ENCODE peak calls at places on chromosomes 2 and 18, in seven cellular contexts. B, T, V, L, N, S and Q are unnamed samples.
A peak's percentile ranks its signal among the peaks of the same experiment; 100 is the strongest.

GRCh38 chr2:233838726-233839446 is 15.4 kb downstream of the HJURP start:
- DNase-seq in B (no peak), T (no peak), V (no peak), L (no peak), N (no peak), S (no peak), Q (no peak)

GRCh38 chr18:25875574-25875973 is 214.8 kb downstream of the SS18 start:
- DNase-seq in B (no peak), T (peak; percentile 12), V (no peak), L (no peak), N (no peak), S (no peak), Q (peak; percentile 11)

GRCh38 chr2:213722564-213722963 is 438.3 kb downstream of the SPAG16 start:
- DNase-seq in B (no peak), T (no peak), V (no peak), L (no peak), N (no peak), S (no peak), Q (no peak)

GRCh38 chr2:96859338-96859649 is 1.5 kb upstream of the ANKRD39 start:
- DNase-seq in B (peak; percentile 76), T (no peak), V (no peak), L (no peak), N (no peak), S (no peak), Q (no peak)

GRCh38 chr2:20196881-20197204 is 28.1 kb downstream of the SDC1 start:
- DNase-seq in B (no peak), T (no peak), V (no peak), L (no peak), N (no peak), S (no peak), Q (no peak)

GRCh38 chr18:72041313-72042032 is 502.7 kb downstream of the CBLN2 start:
- DNase-seq in B (no peak), T (no peak), V (no peak), L (no peak), N (no peak), S (no peak), Q (peak; percentile 2)

GRCh38 chr2:156333951-156334495 is 1.5 kb upstream of the NR4A2 start:
- DNase-seq in B (peak; percentile 89), T (no peak), V (peak; percentile 63), L (no peak), N (no peak), S (no peak), Q (peak; percentile 54)

GRCh38 chr2:223053431-223054192 is 1.6 kb downstream of the KCNE4 start:
- DNase-seq in B (peak; percentile 42), T (no peak), V (no peak), L (no peak), N (no peak), S (no peak), Q (no peak)

GRCh38 chr18:41558744-41559143 is 396.3 kb upstream of the PIK3C3 start:
- DNase-seq in B (no peak), T (no peak), V (no peak), L (no peak), N (no peak), S (no peak), Q (no peak)

GRCh38 chr2:235765181-235765820 is 271.5 kb downstream of the AGAP1 start:
- DNase-seq in B (peak; percentile 65), T (peak; percentile 56), V (no peak), L (no peak), N (no peak), S (no peak), Q (peak; percentile 76)

GRCh38 chr2:132403176-132403575 is 13.4 kb upstream of the GPR39 start:
- DNase-seq in B (no peak), T (no peak), V (no peak), L (no peak), N (no peak), S (no peak), Q (no peak)

GRCh38 chr2:69781321-69782248 is 39.7 kb downstream of the ANXA4 start:
- DNase-seq in B (no peak), T (no peak), V (no peak), L (no peak), N (no peak), S (no peak), Q (peak; percentile 57)

GRCh38 chr2:219369447-219369861 is 18.3 kb downstream of the DNPEP start:
- DNase-seq in B (peak; percentile 59), T (peak; percentile 88), V (no peak), L (no peak), N (no peak), S (no peak), Q (peak; percentile 72)

GRCh38 chr2:166117491-166117890 is 10.3 kb downstream of the SCN1A start:
- DNase-seq in B (no peak), T (no peak), V (no peak), L (no peak), N (no peak), S (no peak), Q (no peak)

GRCh38 chr2:105186967-105187498 is 54.5 kb upstream of the GPR45 start:
- DNase-seq in B (no peak), T (no peak), V (no peak), L (no peak), N (no peak), S (no peak), Q (no peak)

GRCh38 chr2:60961457-60961856 is 56.1 kb upstream of the PEX13 start:
- DNase-seq in B (no peak), T (peak; percentile 55), V (no peak), L (no peak), N (no peak), S (no peak), Q (peak; percentile 84)

GRCh38 chr18:2994603-2995432 is 18.1 kb downstream of the LPIN2 start:
- DNase-seq in B (no peak), T (no peak), V (peak; percentile 69), L (peak; percentile 70), N (no peak), S (peak; percentile 60), Q (no peak)

GRCh38 chr2:37322368-37322767 is 2.3 kb downstream of the PRKD3 start:
- DNase-seq in B (no peak), T (peak; percentile 62), V (peak; percentile 50), L (peak; percentile 19), N (no peak), S (no peak), Q (peak; percentile 24)

GRCh38 chr2:67516899-67517530 is 119.9 kb downstream of the ETAA1 start:
- DNase-seq in B (no peak), T (peak; percentile 92), V (no peak), L (no peak), N (no peak), S (no peak), Q (no peak)

GRCh38 chr2:138269726-138270125 is 231.8 kb upstream of the SPOPL start:
- DNase-seq in B (no peak), T (no peak), V (no peak), L (no peak), N (no peak), S (no peak), Q (no peak)

GRCh38 chr2:143696651-143697050 is 567.4 kb downstream of the ARHGAP15 start:
- DNase-seq in B (no peak), T (no peak), V (no peak), L (no peak), N (peak; percentile 18), S (peak; percentile 13), Q (no peak)

GRCh38 chr2:143698888-143699570 is 569.8 kb downstream of the ARHGAP15 start:
- DNase-seq in B (no peak), T (no peak), V (no peak), L (no peak), N (no peak), S (no peak), Q (no peak)

GRCh38 chr2:143700865-143701264 is 571.6 kb downstream of the ARHGAP15 start:
- DNase-seq in B (no peak), T (peak; percentile 30), V (no peak), L (no peak), N (no peak), S (no peak), Q (no peak)

GRCh38 chr2:143697744-143698143 is 568.5 kb downstream of the ARHGAP15 start:
- DNase-seq in B (no peak), T (no peak), V (no peak), L (no peak), N (peak; percentile 13), S (no peak), Q (no peak)

GRCh38 chr2:143698350-143698749 is 569.1 kb downstream of the ARHGAP15 start:
- DNase-seq in B (no peak), T (no peak), V (no peak), L (no peak), N (no peak), S (no peak), Q (no peak)
- TF ChIP-seq CTCF in B (no peak), T (no peak), V (no peak), L (no peak), N (no peak), S (no peak), Q (no peak)

GRCh38 chr2:34365937-34366336 is 766.8 kb upstream of the FAM98A start:
- DNase-seq in B (no peak), T (no peak), V (no peak), L (no peak), N (no peak), S (no peak), Q (no peak)
- TF ChIP-seq CTCF in B (no peak), T (no peak), V (no peak), L (no peak), N (no peak), S (no peak), Q (no peak)

DNA sequence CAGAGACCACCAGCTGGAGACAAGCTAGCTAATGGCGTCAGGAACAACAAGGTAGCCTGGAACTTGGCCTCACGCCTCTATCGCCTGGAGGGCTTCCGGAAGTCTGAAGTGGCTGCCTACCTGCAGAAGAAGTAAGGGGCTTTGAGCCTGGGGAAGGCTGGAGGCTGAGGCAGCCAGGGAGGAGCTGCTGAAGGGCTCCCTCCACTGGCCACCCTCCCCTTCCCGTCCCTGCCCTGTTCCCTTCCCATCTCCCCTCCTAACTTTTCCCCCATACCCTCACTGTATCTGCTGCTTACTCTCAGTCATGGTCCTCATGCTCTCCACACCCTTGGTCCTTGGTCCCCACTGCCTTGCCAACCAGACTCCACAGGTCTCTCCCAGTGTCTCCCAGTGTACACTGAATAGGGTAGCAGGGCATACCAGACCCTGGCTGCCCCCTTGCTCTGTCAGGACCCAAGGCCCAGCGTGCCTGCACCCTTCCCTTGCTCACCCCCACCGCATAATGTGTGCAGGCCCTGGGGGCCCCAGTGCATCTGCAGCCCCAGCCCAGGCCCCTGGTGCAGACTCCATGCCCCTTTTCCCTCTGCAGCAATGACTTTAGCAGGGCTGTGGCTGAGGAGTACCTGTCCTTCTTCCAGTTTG is 18.8 kb downstream of the PSD4 start:
- DNase-seq in B (no peak), T (no peak), V (no peak), L (no peak), N (no peak), S (no peak), Q (no peak)
- TF ChIP-seq CTCF in B (no peak), T (no peak), V (no peak), L (no peak), N (no peak), S (peak; percentile 7), Q (no peak)

DNA sequence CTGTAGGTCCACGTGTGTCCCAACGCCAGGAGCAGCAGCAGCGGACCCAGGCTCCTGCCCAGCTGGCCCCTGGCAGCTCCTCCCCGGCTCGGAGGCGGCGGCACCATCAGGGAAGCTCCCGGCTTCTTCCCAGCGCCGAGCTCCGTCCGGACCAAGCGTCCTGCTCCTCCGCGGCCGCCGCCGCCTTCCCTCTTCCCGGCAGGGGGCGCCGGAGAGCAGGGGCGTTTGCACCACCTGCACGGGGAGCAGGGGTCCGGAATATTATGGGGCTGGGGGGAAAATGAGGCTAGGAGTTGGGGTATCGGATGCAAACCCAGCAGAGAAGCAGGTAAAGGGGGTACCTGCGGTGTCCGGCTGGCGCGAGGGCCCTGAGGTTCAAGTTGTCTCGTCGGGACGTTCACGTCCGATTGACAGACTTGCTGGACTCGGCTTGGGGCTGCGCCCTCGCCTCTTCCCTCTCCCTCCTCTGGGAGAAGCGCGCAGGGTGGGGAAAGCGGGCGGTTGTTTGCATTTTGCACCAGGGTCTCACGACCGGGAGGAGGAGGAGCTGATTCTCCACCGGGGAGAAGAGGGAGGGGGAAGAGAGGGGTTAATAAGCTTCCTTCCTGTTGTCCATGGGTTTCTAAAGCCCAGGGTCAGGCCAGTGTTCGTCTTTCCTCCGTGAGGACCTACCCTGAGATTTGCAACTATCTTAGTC is at the start of gene CCBE1:
- DNase-seq in B (peak; percentile 92), T (peak; percentile 81), V (no peak), L (peak; percentile 81), N (no peak), S (peak; percentile 77), Q (peak; percentile 85)
- TF ChIP-seq CTCF in B (peak; percentile 97), T (peak; percentile 95), V (peak; percentile 51), L (peak; percentile 85), N (peak; percentile 68), S (peak; percentile 62), Q (peak; percentile 99)